ENCODE peak calls at places on chromosomes 12 and 14, in six cellular contexts. Y is right atrium auricular region; B is IMR-90; U is CD8-positive, alpha-beta memory T cell; N is transverse colon; P is HAP-1. A is an unnamed sample. For H3K36me3, the result is how much of the 10 kb centered on the place peaks cover.

GRCh38 chr12:120321382-120322202 is 6.0 kb downstream of the PLA2G1B start:
- DNase-seq in Y (no peak), B (no peak), U (no peak), N (peak), P (no peak), A (no peak)

GRCh38 chr12:85781751-85782150 is 54.5 kb downstream of the RASSF9 start:
- DNase-seq in Y (no peak), B (no peak), U (no peak), N (no peak), P (no peak), A (no peak)

GRCh38 chr12:2636741-2637140 is 158.0 kb upstream of the FKBP4 start:
- DNase-seq in Y (no peak), B (no peak), U (no peak), N (no peak), P (no peak), A (no peak)

GRCh38 chr14:66351310-66351709 is 134.9 kb upstream of the CCDC196 start:
- DNase-seq in Y (no peak), B (no peak), U (no peak), N (no peak), P (no peak), A (no peak)

GRCh38 chr12:96233168-96233567 is 39.0 kb downstream of the ELK3 start:
- DNase-seq in Y (peak), B (no peak), U (no peak), N (no peak), P (no peak), A (no peak)

GRCh38 chr12:128969480-128970055 is 116.3 kb downstream of the GLT1D1 start:
- DNase-seq in Y (no peak), B (no peak), U (no peak), N (peak), P (no peak), A (peak)

GRCh38 chr12:107477946-107478610 is 207.5 kb upstream of the PWP1 start:
- DNase-seq in Y (no peak), B (no peak), U (no peak), N (no peak), P (no peak), A (peak)

GRCh38 chr12:108048686-108049085 is 80.4 kb upstream of the WSCD2 start:
- DNase-seq in Y (no peak), B (no peak), U (no peak), N (no peak), P (no peak), A (no peak)

GRCh38 chr14:81219821-81220487 is 805 bp downstream of the GTF2A1 start:
- DNase-seq in Y (no peak), B (peak), U (peak), N (peak), P (peak), A (peak)

GRCh38 chr12:109753959-109754358 is 40.3 kb downstream of the FAM222A start:
- DNase-seq in Y (no peak), B (no peak), U (no peak), N (no peak), P (no peak), A (no peak)

GRCh38 chr12:6226002-6226700 is 26.0 kb downstream of the CD9 start:
- DNase-seq in Y (peak), B (peak), U (no peak), N (peak), P (no peak), A (no peak)
- H3K36me3 ChIP-seq in Y (under half), B (under half), U (under half), N (under half), P (under half), A (under half)

GRCh38 chr14:23091294-23092225 is 3.4 kb downstream of the ACIN1 start:
- DNase-seq in Y (no peak), B (no peak), U (no peak), N (no peak), P (no peak), A (no peak)
- H3K36me3 ChIP-seq in Y (half or more), B (under half), U (half or more), N (under half), P (half or more), A (half or more)

DNA sequence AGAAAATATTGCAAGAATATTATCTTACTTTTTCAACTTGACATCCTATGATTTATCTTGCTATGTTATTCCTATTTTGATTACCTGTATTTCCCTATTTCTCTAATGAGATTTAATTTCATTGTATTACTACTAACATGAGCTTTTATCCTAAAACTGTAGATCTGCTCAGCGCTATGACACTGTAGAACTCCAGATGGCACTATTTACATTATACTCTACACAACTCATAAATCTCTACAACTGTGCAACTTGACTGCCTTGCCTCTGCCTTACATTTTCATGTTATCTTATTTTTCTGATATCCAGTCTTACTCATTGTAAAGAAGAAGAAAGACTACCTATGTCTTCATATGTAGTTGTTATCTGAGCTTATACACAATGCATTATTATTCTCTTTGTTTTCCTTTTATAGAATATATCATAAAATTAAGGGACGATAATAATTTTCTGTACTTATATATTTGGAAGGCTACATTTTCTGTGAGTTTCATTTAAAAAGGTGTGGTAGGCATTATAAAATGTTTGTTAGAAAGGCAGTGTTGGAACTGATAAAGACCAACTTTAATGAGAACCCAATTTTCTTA is 24.1 kb downstream of the NUP37 start:
- DNase-seq in Y (no peak), B (peak), U (no peak), N (no peak), P (peak), A (peak)
- H3K36me3 ChIP-seq in Y (under half), B (under half), U (under half), N (under half), P (under half), A (under half)

GRCh38 chr12:57003395-57003794 is 3.0 kb downstream of the ZBTB39 start:
- DNase-seq in Y (no peak), B (no peak), U (no peak), N (no peak), P (no peak), A (no peak)
- H3K36me3 ChIP-seq in Y (under half), B (under half), U (under half), N (under half), P (under half), A (under half)

GRCh38 chr14:68892961-68893360 is 86.1 kb downstream of the ACTN1 start:
- DNase-seq in Y (no peak), B (no peak), U (no peak), N (no peak), P (no peak), A (no peak)

GRCh38 chr14:68894123-68894522 is 85.0 kb downstream of the ACTN1 start:
- DNase-seq in Y (no peak), B (peak), U (no peak), N (peak), P (no peak), A (no peak)

GRCh38 chr14:68893566-68893965 is 85.5 kb downstream of the ACTN1 start:
- DNase-seq in Y (no peak), B (no peak), U (no peak), N (no peak), P (no peak), A (no peak)

GRCh38 chr14:68890173-68890931 is 88.8 kb downstream of the ACTN1 start:
- DNase-seq in Y (no peak), B (no peak), U (no peak), N (no peak), P (no peak), A (no peak)

GRCh38 chr14:68891851-68892660 is 87.0 kb downstream of the ACTN1 start:
- DNase-seq in Y (no peak), B (peak), U (no peak), N (no peak), P (no peak), A (peak)
- H3K36me3 ChIP-seq in Y (half or more), B (half or more), U (under half), N (under half), P (half or more), A (half or more)

A was measured in PC-3.